ENCODE peak calls at places on chromosomes 13 and 19, in six cellular contexts. One of them, this sample, is unnamed.

GRCh38 chr19:4878491-4878968 is 11.1 kb upstream of the PLIN3 start:
- DNase-seq in IMR-90: no peak
- DNase-seq in trophoblast cell: no peak
- DNase-seq in mesenchymal stem cell: no peak
- DNase-seq in neuronal stem cell: no peak
- DNase-seq in H1: peak
- DNase-seq in this sample: peak

GRCh38 chr19:35743640-35744306 is 1.4 kb downstream of the U2AF1L4 start:
- DNase-seq in IMR-90: no peak
- DNase-seq in trophoblast cell: no peak
- DNase-seq in mesenchymal stem cell: no peak
- DNase-seq in neuronal stem cell: no peak
- DNase-seq in H1: no peak
- DNase-seq in this sample: no peak

GRCh38 chr13:113328851-113329250 is 31.8 kb downstream of the LAMP1 start:
- DNase-seq in IMR-90: no peak
- DNase-seq in trophoblast cell: no peak
- DNase-seq in mesenchymal stem cell: no peak
- DNase-seq in neuronal stem cell: no peak
- DNase-seq in H1: no peak
- DNase-seq in this sample: no peak

GRCh38 chr19:2271516-2272103 is 10.4 kb downstream of the PEAK3 start:
- DNase-seq in IMR-90: peak
- DNase-seq in trophoblast cell: peak
- DNase-seq in mesenchymal stem cell: peak
- DNase-seq in neuronal stem cell: no peak
- DNase-seq in H1: no peak
- DNase-seq in this sample: peak

GRCh38 chr19:1725100-1726064 is 27.9 kb upstream of the ONECUT3 start:
- DNase-seq in IMR-90: peak
- DNase-seq in trophoblast cell: peak
- DNase-seq in mesenchymal stem cell: peak
- DNase-seq in neuronal stem cell: peak
- DNase-seq in H1: peak
- DNase-seq in this sample: peak

GRCh38 chr19:23002690-23003422 is at the start of gene ZNF728:
- DNase-seq in IMR-90: no peak
- DNase-seq in trophoblast cell: no peak
- DNase-seq in mesenchymal stem cell: no peak
- DNase-seq in neuronal stem cell: no peak
- DNase-seq in H1: no peak
- DNase-seq in this sample: no peak

GRCh38 chr13:73870036-73870741 is 264.0 kb downstream of the KLF12 start:
- DNase-seq in IMR-90: peak
- DNase-seq in trophoblast cell: peak
- DNase-seq in mesenchymal stem cell: peak
- DNase-seq in neuronal stem cell: no peak
- DNase-seq in H1: no peak
- DNase-seq in this sample: no peak

GRCh38 chr13:77002590-77003190 is 10.8 kb downstream of the CLN5 start:
- DNase-seq in IMR-90: peak
- DNase-seq in trophoblast cell: peak
- DNase-seq in mesenchymal stem cell: peak
- DNase-seq in neuronal stem cell: no peak
- DNase-seq in H1: no peak
- DNase-seq in this sample: no peak

GRCh38 chr13:34349091-34349722 is 531.3 kb downstream of the RFC3 start:
- DNase-seq in IMR-90: peak
- DNase-seq in trophoblast cell: no peak
- DNase-seq in mesenchymal stem cell: peak
- DNase-seq in neuronal stem cell: no peak
- DNase-seq in H1: no peak
- DNase-seq in this sample: no peak

GRCh38 chr13:79481685-79482052 is 714 bp downstream of the NDFIP2 start:
- DNase-seq in IMR-90: no peak
- DNase-seq in trophoblast cell: peak
- DNase-seq in mesenchymal stem cell: no peak
- DNase-seq in neuronal stem cell: no peak
- DNase-seq in H1: no peak
- DNase-seq in this sample: no peak

GRCh38 chr19:34375598-34375997 is 10.6 kb downstream of the GPI start:
- DNase-seq in IMR-90: peak
- DNase-seq in trophoblast cell: no peak
- DNase-seq in mesenchymal stem cell: peak
- DNase-seq in neuronal stem cell: no peak
- DNase-seq in H1: no peak
- DNase-seq in this sample: no peak

GRCh38 chr19:13373599-13373998 is 132.7 kb downstream of the CACNA1A start:
- DNase-seq in IMR-90: no peak
- DNase-seq in trophoblast cell: no peak
- DNase-seq in mesenchymal stem cell: no peak
- DNase-seq in neuronal stem cell: no peak
- DNase-seq in H1: no peak
- DNase-seq in this sample: no peak

GRCh38 chr13:98689347-98689968 is 63.0 kb downstream of the SLC15A1 start:
- DNase-seq in IMR-90: no peak
- DNase-seq in trophoblast cell: no peak
- DNase-seq in mesenchymal stem cell: no peak
- DNase-seq in neuronal stem cell: no peak
- DNase-seq in H1: no peak
- DNase-seq in this sample: no peak

GRCh38 chr13:99104396-99104795 is 96.3 kb upstream of the UBAC2 start:
- DNase-seq in IMR-90: no peak
- DNase-seq in trophoblast cell: no peak
- DNase-seq in mesenchymal stem cell: no peak
- DNase-seq in neuronal stem cell: no peak
- DNase-seq in H1: no peak
- DNase-seq in this sample: no peak

GRCh38 chr13:51218691-51219090 is 3.5 kb upstream of the FAM124A start:
- DNase-seq in IMR-90: no peak
- DNase-seq in trophoblast cell: no peak
- DNase-seq in mesenchymal stem cell: no peak
- DNase-seq in neuronal stem cell: no peak
- DNase-seq in H1: no peak
- DNase-seq in this sample: no peak

GRCh38 chr13:98785405-98785804 is 32.9 kb upstream of the SLC15A1 start:
- DNase-seq in IMR-90: no peak
- DNase-seq in trophoblast cell: no peak
- DNase-seq in mesenchymal stem cell: no peak
- DNase-seq in neuronal stem cell: no peak
- DNase-seq in H1: no peak
- DNase-seq in this sample: no peak

GRCh38 chr13:71591380-71591779 is 275.6 kb downstream of the DACH1 start:
- DNase-seq in IMR-90: no peak
- DNase-seq in trophoblast cell: peak
- DNase-seq in mesenchymal stem cell: peak
- DNase-seq in neuronal stem cell: no peak
- DNase-seq in H1: no peak
- DNase-seq in this sample: no peak

GRCh38 chr19:995051-995827 is 5.0 kb upstream of the GRIN3B start:
- DNase-seq in IMR-90: no peak
- DNase-seq in trophoblast cell: no peak
- DNase-seq in mesenchymal stem cell: no peak
- DNase-seq in neuronal stem cell: no peak
- DNase-seq in H1: no peak
- DNase-seq in this sample: no peak

GRCh38 chr13:100314132-100314910 is 225.4 kb downstream of the PCCA start:
- DNase-seq in IMR-90: no peak
- DNase-seq in trophoblast cell: peak
- DNase-seq in mesenchymal stem cell: no peak
- DNase-seq in neuronal stem cell: no peak
- DNase-seq in H1: no peak
- DNase-seq in this sample: no peak

GRCh38 chr13:110916671-110917142 is 1.8 kb upstream of the ANKRD10 start:
- DNase-seq in IMR-90: peak
- DNase-seq in trophoblast cell: peak
- DNase-seq in mesenchymal stem cell: peak
- DNase-seq in neuronal stem cell: no peak
- DNase-seq in H1: no peak
- DNase-seq in this sample: no peak

GRCh38 chr19:14333101-14333871 is 48.0 kb upstream of the ADGRE5 start:
- DNase-seq in IMR-90: no peak
- DNase-seq in trophoblast cell: peak
- DNase-seq in mesenchymal stem cell: no peak
- DNase-seq in neuronal stem cell: no peak
- DNase-seq in H1: peak
- DNase-seq in this sample: peak

GRCh38 chr19:19205416-19206410 is 2.5 kb upstream of the NR2C2AP start:
- DNase-seq in IMR-90: no peak
- DNase-seq in trophoblast cell: no peak
- DNase-seq in mesenchymal stem cell: no peak
- DNase-seq in neuronal stem cell: no peak
- DNase-seq in H1: no peak
- DNase-seq in this sample: no peak

GRCh38 chr19:45475537-45476348 is 7.9 kb downstream of the FOSB start:
- DNase-seq in IMR-90: peak
- DNase-seq in trophoblast cell: peak
- DNase-seq in mesenchymal stem cell: peak
- DNase-seq in neuronal stem cell: no peak
- DNase-seq in H1: no peak
- DNase-seq in this sample: no peak

GRCh38 chr19:52398091-52398461 is 427 bp downstream of the ZNF528 start:
- DNase-seq in IMR-90: peak
- DNase-seq in trophoblast cell: no peak
- DNase-seq in mesenchymal stem cell: no peak
- DNase-seq in neuronal stem cell: no peak
- DNase-seq in H1: no peak
- DNase-seq in this sample: no peak

GRCh38 chr13:26759156-26759906 is 1.3 kb downstream of the GPR12 start:
- DNase-seq in IMR-90: no peak
- DNase-seq in trophoblast cell: no peak
- DNase-seq in mesenchymal stem cell: no peak
- DNase-seq in neuronal stem cell: no peak
- DNase-seq in H1: no peak
- DNase-seq in this sample: no peak

GRCh38 chr13:97875218-97875617 is 78.3 kb upstream of the IPO5 start:
- DNase-seq in IMR-90: no peak
- DNase-seq in trophoblast cell: no peak
- DNase-seq in mesenchymal stem cell: no peak
- DNase-seq in neuronal stem cell: no peak
- DNase-seq in H1: peak
- DNase-seq in this sample: no peak

GRCh38 chr19:1376415-1376805 is 7.3 kb upstream of the NDUFS7 start:
- DNase-seq in IMR-90: no peak
- DNase-seq in trophoblast cell: no peak
- DNase-seq in mesenchymal stem cell: no peak
- DNase-seq in neuronal stem cell: no peak
- DNase-seq in H1: no peak
- DNase-seq in this sample: no peak

GRCh38 chr13:100694722-100695644 is 20.4 kb upstream of the TMTC4 start:
- DNase-seq in IMR-90: peak
- DNase-seq in trophoblast cell: peak
- DNase-seq in mesenchymal stem cell: peak
- DNase-seq in neuronal stem cell: peak
- DNase-seq in H1: peak
- DNase-seq in this sample: peak

GRCh38 chr19:54662730-54663129 is at the start of gene LILRB4:
- DNase-seq in IMR-90: no peak
- DNase-seq in trophoblast cell: peak
- DNase-seq in mesenchymal stem cell: no peak
- DNase-seq in neuronal stem cell: no peak
- DNase-seq in H1: no peak
- DNase-seq in this sample: no peak

GRCh38 chr19:16654621-16655020 is 5.3 kb downstream of the SMIM7 start:
- DNase-seq in IMR-90: no peak
- DNase-seq in trophoblast cell: no peak
- DNase-seq in mesenchymal stem cell: no peak
- DNase-seq in neuronal stem cell: no peak
- DNase-seq in H1: no peak
- DNase-seq in this sample: no peak

GRCh38 chr19:38411041-38411712 is 8.3 kb downstream of the FAM98C start:
- DNase-seq in IMR-90: no peak
- DNase-seq in trophoblast cell: no peak
- DNase-seq in mesenchymal stem cell: no peak
- DNase-seq in neuronal stem cell: no peak
- DNase-seq in H1: no peak
- DNase-seq in this sample: no peak
- H4K91ac ChIP-seq in IMR-90: no peak
- H4K91ac ChIP-seq in trophoblast cell: no peak
- H4K91ac ChIP-seq in mesenchymal stem cell: no peak
- H4K91ac ChIP-seq in neuronal stem cell: no peak
- H4K91ac ChIP-seq in H1: no peak
- H4K91ac ChIP-seq in this sample: no peak

GRCh38 chr19:48686103-48686502 is 9.7 kb upstream of the FUT2 start:
- DNase-seq in IMR-90: no peak
- DNase-seq in trophoblast cell: no peak
- DNase-seq in mesenchymal stem cell: no peak
- DNase-seq in neuronal stem cell: no peak
- DNase-seq in H1: no peak
- DNase-seq in this sample: no peak
- H4K91ac ChIP-seq in IMR-90: no peak
- H4K91ac ChIP-seq in trophoblast cell: no peak
- H4K91ac ChIP-seq in mesenchymal stem cell: no peak
- H4K91ac ChIP-seq in neuronal stem cell: no peak
- H4K91ac ChIP-seq in H1: no peak
- H4K91ac ChIP-seq in this sample: no peak

DNA sequence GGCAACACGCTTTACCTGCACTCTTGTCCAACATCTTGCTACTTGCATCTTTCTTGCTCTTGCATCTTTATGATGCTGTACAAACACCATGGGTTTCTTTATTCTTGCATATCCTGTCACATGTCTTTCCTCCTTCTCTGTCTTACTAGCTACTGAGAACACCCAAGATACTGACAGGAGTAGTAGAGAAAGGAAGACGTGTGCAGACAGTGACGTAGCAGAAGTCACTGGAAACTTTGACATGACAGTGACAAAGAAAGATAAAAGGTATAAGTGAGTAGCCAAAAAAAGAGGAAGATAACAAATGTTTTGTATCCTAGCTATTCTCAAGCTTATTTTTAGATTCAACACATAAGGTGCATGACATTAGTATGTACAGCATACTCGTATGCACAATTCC is 34.2 kb downstream of the TRPC4 start:
- DNase-seq in IMR-90: no peak
- DNase-seq in trophoblast cell: no peak
- DNase-seq in mesenchymal stem cell: no peak
- DNase-seq in neuronal stem cell: no peak
- DNase-seq in H1: no peak
- DNase-seq in this sample: no peak
- H4K91ac ChIP-seq in IMR-90: no peak
- H4K91ac ChIP-seq in trophoblast cell: no peak
- H4K91ac ChIP-seq in mesenchymal stem cell: no peak
- H4K91ac ChIP-seq in neuronal stem cell: no peak
- H4K91ac ChIP-seq in H1: no peak
- H4K91ac ChIP-seq in this sample: no peak

DNA sequence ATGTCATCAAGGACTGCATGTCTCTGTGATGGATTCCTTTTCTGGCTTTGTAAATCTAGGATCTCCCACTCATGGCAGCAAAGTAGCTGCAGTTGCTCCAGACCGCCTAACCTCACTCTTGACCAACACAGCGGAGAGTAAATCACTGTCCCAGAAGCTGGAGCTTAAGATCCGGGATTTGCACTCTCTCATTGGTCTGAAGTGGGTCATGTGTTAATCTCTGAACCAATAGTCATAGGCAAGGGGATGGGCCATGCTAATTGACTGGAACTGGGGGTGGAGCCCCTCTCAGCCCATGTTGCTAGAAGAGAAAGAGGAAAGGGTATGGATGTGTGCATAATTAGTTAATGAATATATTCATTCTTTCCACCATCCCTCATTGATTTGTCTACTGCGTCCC is 34.0 kb downstream of the VAV1 start:
- DNase-seq in IMR-90: no peak
- DNase-seq in trophoblast cell: peak
- DNase-seq in mesenchymal stem cell: no peak
- DNase-seq in neuronal stem cell: no peak
- DNase-seq in H1: no peak
- DNase-seq in this sample: peak
- H4K91ac ChIP-seq in IMR-90: no peak
- H4K91ac ChIP-seq in trophoblast cell: no peak
- H4K91ac ChIP-seq in mesenchymal stem cell: no peak
- H4K91ac ChIP-seq in neuronal stem cell: no peak
- H4K91ac ChIP-seq in H1: no peak
- H4K91ac ChIP-seq in this sample: no peak